ENCODE peak calls at places on chromosomes 2 and 18, in seven cellular contexts. One of them, this sample, is unnamed.

GRCh38 chr2:181070834-181071200 is 90.4 kb downstream of the UBE2E3 start:
- DNase-seq in tibial nerve: no peak
- DNase-seq in left colon: no peak
- DNase-seq in ovary: no peak
- DNase-seq in stimulated activated CD4-positive, alpha-beta T cell treated with anti-CD3 and anti-CD28 coated beads, TNF-alpha, amount 100 ng/mL, for 48 hours: no peak
- DNase-seq in HFF-Myc: no peak
- DNase-seq in head of caudate nucleus: no peak
- DNase-seq in this sample: no peak

GRCh38 chr2:201856561-201856960 is 50.2 kb downstream of the CDK15 start:
- DNase-seq in head of caudate nucleus: no peak
- DNase-seq in HFF-Myc: no peak
- DNase-seq in left colon: no peak
- DNase-seq in tibial nerve: no peak
- DNase-seq in ovary: no peak
- DNase-seq in stimulated activated CD4-positive, alpha-beta T cell treated with anti-CD3 and anti-CD28 coated beads, TNF-alpha, amount 100 ng/mL, for 48 hours: no peak
- DNase-seq in this sample: peak

GRCh38 chr18:9968081-9968848 is 54.4 kb downstream of the VAPA start:
- DNase-seq in tibial nerve: no peak
- DNase-seq in HFF-Myc: no peak
- DNase-seq in stimulated activated CD4-positive, alpha-beta T cell treated with anti-CD3 and anti-CD28 coated beads, TNF-alpha, amount 100 ng/mL, for 48 hours: no peak
- DNase-seq in head of caudate nucleus: no peak
- DNase-seq in ovary: no peak
- DNase-seq in left colon: no peak
- DNase-seq in this sample: no peak

GRCh38 chr2:157261199-157261782 is 3.8 kb downstream of the GALNT5 start:
- DNase-seq in HFF-Myc: peak
- DNase-seq in head of caudate nucleus: no peak
- DNase-seq in stimulated activated CD4-positive, alpha-beta T cell treated with anti-CD3 and anti-CD28 coated beads, TNF-alpha, amount 100 ng/mL, for 48 hours: peak
- DNase-seq in ovary: no peak
- DNase-seq in tibial nerve: no peak
- DNase-seq in left colon: peak
- DNase-seq in this sample: peak

GRCh38 chr2:222871291-222871690 is 10.5 kb downstream of the ACSL3 start:
- DNase-seq in stimulated activated CD4-positive, alpha-beta T cell treated with anti-CD3 and anti-CD28 coated beads, TNF-alpha, amount 100 ng/mL, for 48 hours: no peak
- DNase-seq in ovary: no peak
- DNase-seq in left colon: no peak
- DNase-seq in HFF-Myc: no peak
- DNase-seq in tibial nerve: no peak
- DNase-seq in head of caudate nucleus: no peak
- DNase-seq in this sample: no peak

GRCh38 chr2:21270083-21270491 is 146.3 kb downstream of the TDRD15 start:
- DNase-seq in ovary: no peak
- DNase-seq in tibial nerve: no peak
- DNase-seq in stimulated activated CD4-positive, alpha-beta T cell treated with anti-CD3 and anti-CD28 coated beads, TNF-alpha, amount 100 ng/mL, for 48 hours: no peak
- DNase-seq in HFF-Myc: no peak
- DNase-seq in left colon: no peak
- DNase-seq in head of caudate nucleus: no peak
- DNase-seq in this sample: no peak

GRCh38 chr2:45935791-45936622 is 284.5 kb downstream of the PRKCE start:
- DNase-seq in stimulated activated CD4-positive, alpha-beta T cell treated with anti-CD3 and anti-CD28 coated beads, TNF-alpha, amount 100 ng/mL, for 48 hours: peak
- DNase-seq in tibial nerve: peak
- DNase-seq in head of caudate nucleus: peak
- DNase-seq in HFF-Myc: peak
- DNase-seq in left colon: peak
- DNase-seq in ovary: peak
- DNase-seq in this sample: peak

GRCh38 chr2:11513319-11513718 is 20.5 kb upstream of the GREB1 start:
- DNase-seq in tibial nerve: no peak
- DNase-seq in head of caudate nucleus: no peak
- DNase-seq in ovary: no peak
- DNase-seq in left colon: no peak
- DNase-seq in HFF-Myc: no peak
- DNase-seq in stimulated activated CD4-positive, alpha-beta T cell treated with anti-CD3 and anti-CD28 coated beads, TNF-alpha, amount 100 ng/mL, for 48 hours: no peak
- DNase-seq in this sample: no peak

GRCh38 chr2:172704072-172704936 is 31.3 kb upstream of the RAPGEF4 start:
- DNase-seq in left colon: no peak
- DNase-seq in HFF-Myc: peak
- DNase-seq in ovary: no peak
- DNase-seq in stimulated activated CD4-positive, alpha-beta T cell treated with anti-CD3 and anti-CD28 coated beads, TNF-alpha, amount 100 ng/mL, for 48 hours: no peak
- DNase-seq in tibial nerve: no peak
- DNase-seq in head of caudate nucleus: no peak
- DNase-seq in this sample: peak